ENCODE peak calls at places on chromosomes 11 and 22, in four cellular contexts. Q, G, J and R are unnamed samples.

GRCh38 chr11:11731311-11732083 is 109.7 kb upstream of the GALNT18 start:
- DNase-seq in Q (peak; percentile 55), G (no peak), J (no peak), R (peak; percentile 4)

GRCh38 chr11:95727630-95728029 is 62.0 kb downstream of the FAM76B start:
- DNase-seq in Q (no peak), G (no peak), J (no peak), R (no peak)

GRCh38 chr11:123111465-123111864 is 49.5 kb upstream of the HSPA8 start:
- DNase-seq in Q (peak; percentile 59), G (peak; percentile 72), J (no peak), R (peak; percentile 66)

GRCh38 chr11:35711924-35712323 is 49.3 kb downstream of the TRIM44 start:
- DNase-seq in Q (no peak), G (no peak), J (no peak), R (no peak)

GRCh38 chr11:86587559-86588193 is 84.7 kb downstream of the ME3 start:
- DNase-seq in Q (no peak), G (no peak), J (no peak), R (no peak)

GRCh38 chr11:73170140-73170539 is 28.0 kb upstream of the FCHSD2 start:
- DNase-seq in Q (no peak), G (no peak), J (no peak), R (no peak)

GRCh38 chr11:103881518-103882070 is 154.8 kb upstream of the DDI1 start:
- DNase-seq in Q (no peak), G (no peak), J (no peak), R (no peak)

GRCh38 chr22:28884754-28885375 is 1.5 kb downstream of the ZNRF3 start:
- DNase-seq in Q (no peak), G (no peak), J (no peak), R (no peak)

GRCh38 chr11:65334696-65335295 is 1.1 kb downstream of the DPF2 start:
- DNase-seq in Q (no peak), G (no peak), J (no peak), R (peak; percentile 26)

GRCh38 chr11:61542661-61543060 is 34.1 kb downstream of the LRRC10B start:
- DNase-seq in Q (no peak), G (no peak), J (no peak), R (no peak)

GRCh38 chr11:94023856-94024255 is 2.7 kb downstream of the HEPHL1 start:
- DNase-seq in Q (no peak), G (no peak), J (no peak), R (no peak)

GRCh38 chr11:121886956-121887355 is 229.1 kb downstream of the BLID start:
- DNase-seq in Q (no peak), G (no peak), J (no peak), R (no peak)

GRCh38 chr11:119372260-119373058 is 9.0 kb downstream of the USP2 start:
- DNase-seq in Q (no peak), G (no peak), J (no peak), R (no peak)

GRCh38 chr11:70736461-70736860 is 338.1 kb downstream of the CTTN start:
- DNase-seq in Q (no peak), G (no peak), J (no peak), R (no peak)

GRCh38 chr22:24938741-24939341 is 7.7 kb downstream of the LHFPL7 start:
- DNase-seq in Q (peak; percentile 32), G (peak; percentile 72), J (no peak), R (peak; percentile 63)

GRCh38 chr22:42500164-42500835 is 19.3 kb downstream of the RRP7A start:
- DNase-seq in Q (peak; percentile 64), G (peak; percentile 70), J (peak; percentile 92), R (peak; percentile 71)

GRCh38 chr11:15146271-15147003 is 31.7 kb downstream of the INSC start:
- DNase-seq in Q (peak; percentile 15), G (no peak), J (no peak), R (peak; percentile 10)

GRCh38 chr11:74896311-74896710 is 52.6 kb downstream of the XRRA1 start:
- DNase-seq in Q (no peak), G (no peak), J (peak; percentile 31), R (no peak)

GRCh38 chr22:33105501-33105911 is 47.3 kb upstream of the SYN3 start:
- DNase-seq in Q (no peak), G (peak; percentile 61), J (no peak), R (peak; percentile 38)

GRCh38 chr22:40196628-40197027 is 18.9 kb downstream of the TNRC6B start:
- DNase-seq in Q (peak; percentile 92), G (peak; percentile 47), J (no peak), R (peak; percentile 88)

GRCh38 chr11:64152841-64153691 is 12.8 kb downstream of the MACROD1 start:
- DNase-seq in Q (peak; percentile 29), G (peak; percentile 78), J (peak; percentile 71), R (peak; percentile 42)

GRCh38 chr11:18703001-18703763 is 4.6 kb downstream of the TMEM86A start:
- DNase-seq in Q (no peak), G (no peak), J (no peak), R (no peak)

GRCh38 chr22:17980013-17980510 is 44.3 kb downstream of the MICAL3 start:
- DNase-seq in Q (no peak), G (no peak), J (no peak), R (peak; percentile 32)

GRCh38 chr11:68818181-68818580 is 23.5 kb downstream of the CPT1A start:
- DNase-seq in Q (no peak), G (no peak), J (no peak), R (no peak)

GRCh38 chr22:49760630-49761571 is 66.8 kb downstream of the BRD1 start:
- DNase-seq in Q (no peak), G (no peak), J (no peak), R (no peak)

GRCh38 chr11:95095858-95096587 is 6.4 kb downstream of the ENDOD1 start:
- DNase-seq in Q (peak; percentile 52), G (no peak), J (no peak), R (peak; percentile 54)

GRCh38 chr11:116929393-116930090 is 92.1 kb upstream of the APOA1 start:
- DNase-seq in Q (no peak), G (no peak), J (no peak), R (peak; percentile 35)

GRCh38 chr11:27310710-27311109 is 52.3 kb downstream of the CCDC34 start:
- DNase-seq in Q (peak; percentile 73), G (no peak), J (no peak), R (no peak)

GRCh38 chr22:49764151-49764581 is 63.5 kb downstream of the BRD1 start:
- DNase-seq in Q (no peak), G (no peak), J (peak; percentile 5), R (no peak)

GRCh38 chr22:44462246-44463015 is 35.6 kb downstream of the RTL6 start:
- DNase-seq in Q (no peak), G (no peak), J (no peak), R (no peak)

GRCh38 chr11:118820412-118821357 is 29.7 kb upstream of the DDX6 start:
- DNase-seq in Q (peak; percentile 65), G (peak; percentile 11), J (peak; percentile 94), R (no peak)

GRCh38 chr11:80521592-80521991 is 1080.8 kb upstream of the TENM4 start:
- DNase-seq in Q (no peak), G (peak; percentile 16), J (no peak), R (no peak)

GRCh38 chr22:19869497-19870152 is 15.0 kb upstream of the GNB1L start:
- DNase-seq in Q (no peak), G (no peak), J (no peak), R (no peak)

GRCh38 chr11:65355776-65356393 is 1.3 kb downstream of the TIGD3 start:
- DNase-seq in Q (peak; percentile 36), G (no peak), J (peak; percentile 37), R (peak; percentile 42)

GRCh38 chr11:117328414-117329010 is 858 bp downstream of the CEP164 start:
- DNase-seq in Q (peak; percentile 58), G (peak; percentile 51), J (peak; percentile 28), R (peak; percentile 51)

GRCh38 chr11:29962243-29962642 is 54.6 kb downstream of the KCNA4 start:
- DNase-seq in Q (no peak), G (peak; percentile 7), J (no peak), R (peak; percentile 3)
- TF ChIP-seq CTCF in Q (no peak), G (no peak), J (no peak), R (peak; percentile 43)

GRCh38 chr11:128695539-128696221 is 1.8 kb downstream of the FLI1 start:
- DNase-seq in Q (peak; percentile 37), G (no peak), J (peak; percentile 54), R (peak; percentile 72)

GRCh38 chr11:128697645-128698174 is 3.8 kb downstream of the FLI1 start:
- DNase-seq in Q (no peak), G (no peak), J (no peak), R (peak; percentile 49)

GRCh38 chr11:128694618-128695481 is 978 bp downstream of the FLI1 start:
- DNase-seq in Q (peak; percentile 35), G (no peak), J (no peak), R (peak; percentile 49)

GRCh38 chr11:128692750-128693578 is 908 bp upstream of the FLI1 start:
- DNase-seq in Q (peak; percentile 38), G (no peak), J (peak; percentile 27), R (peak; percentile 63)

DNA sequence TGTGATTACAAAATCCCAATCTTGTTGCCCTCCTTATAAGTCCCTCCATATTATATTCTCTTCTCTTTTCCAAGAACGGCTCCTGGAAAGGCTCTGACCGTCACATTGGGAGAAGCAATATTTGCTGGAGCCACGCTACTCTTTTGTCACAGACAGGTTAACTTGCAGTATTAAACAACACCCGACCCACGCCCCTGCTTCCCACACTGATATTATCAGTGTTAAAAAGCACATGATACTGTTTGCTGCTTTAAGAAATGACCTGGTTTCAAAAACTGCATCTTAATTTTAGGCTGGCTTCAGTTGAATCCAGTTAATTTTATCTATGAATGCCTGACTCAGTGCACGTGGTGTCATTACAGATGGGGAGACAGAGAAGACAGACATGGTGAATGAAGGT is 3.1 kb downstream of the FLI1 start:
- DNase-seq in Q (no peak), G (no peak), J (no peak), R (no peak)
- H3K4me3 ChIP-seq in Q (no peak overlapping the region), G (no peak overlapping the region), J (no peak overlapping the region), R (peak overlapping the region; percentile 96)

GRCh38 chr11:5159806-5160205 is 5.2 kb upstream of the OR52A1 start:
- DNase-seq in Q (no peak), G (no peak), J (no peak), R (no peak)
- TF ChIP-seq CTCF in Q (no peak), G (no peak), J (no peak), R (no peak)

GRCh38 chr11:113514856-113515255 is 39.7 kb upstream of the DRD2 start:
- DNase-seq in Q (no peak), G (no peak), J (no peak), R (no peak)

GRCh38 chr11:113521737-113522517 is 46.7 kb upstream of the DRD2 start:
- DNase-seq in Q (no peak), G (no peak), J (no peak), R (no peak)

GRCh38 chr11:113519989-113520613 is 44.9 kb upstream of the DRD2 start:
- DNase-seq in Q (no peak), G (no peak), J (no peak), R (no peak)

DNA sequence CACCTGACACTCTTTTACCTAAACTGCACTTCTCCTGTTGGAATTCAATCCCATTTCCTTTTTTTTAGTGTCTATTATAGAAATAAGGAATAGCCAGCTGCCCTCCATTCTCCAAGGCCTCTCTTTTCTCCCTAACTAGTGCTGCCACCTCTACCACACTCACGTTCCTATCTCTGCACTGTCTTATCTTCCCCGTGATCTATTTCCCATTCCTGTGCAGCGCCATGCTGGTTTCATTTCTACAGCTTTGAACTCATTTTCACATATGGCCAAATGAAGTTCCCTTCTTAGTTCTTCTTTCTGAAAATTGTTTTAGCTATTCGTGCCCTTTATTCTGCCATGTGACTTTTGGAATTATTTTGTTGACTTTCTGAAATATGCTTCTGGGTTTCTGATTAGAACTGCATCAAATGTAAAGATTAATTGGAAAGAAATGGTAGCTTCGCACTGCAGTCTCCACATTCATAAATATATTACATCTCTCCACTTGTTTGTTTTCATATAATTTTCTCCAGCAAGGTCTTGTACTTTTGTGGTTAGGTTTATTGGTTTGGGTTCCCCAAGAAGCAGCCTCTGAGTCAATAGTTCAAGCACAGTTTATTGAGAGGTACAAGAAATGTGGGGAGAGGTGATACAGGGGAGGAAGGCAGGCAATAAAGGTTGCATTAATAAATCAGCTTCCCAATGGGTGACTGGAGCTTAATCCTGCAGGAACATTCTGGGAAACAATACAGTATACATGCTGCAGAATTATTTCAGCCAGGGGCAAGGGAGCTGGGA is 43.7 kb upstream of the DRD2 start:
- DNase-seq in Q (no peak), G (no peak), J (no peak), R (no peak)
- H3K4me3 ChIP-seq in Q (no peak overlapping the region), G (no peak overlapping the region), J (no peak overlapping the region), R (no peak overlapping the region)